ENCODE peak calls at places on chromosomes 12 and 14, in five cellular contexts. J, Q, D, R and G are unnamed samples.

GRCh38 chr14:69519701-69520100 is 35.2 kb downstream of the PLEKHD1 start:
- DNase-seq in J (no peak), Q (no peak), D (no peak), R (no peak), G (no peak)

GRCh38 chr12:116346222-116346621 is 68.7 kb upstream of the MED13L start:
- DNase-seq in J (no peak), Q (no peak), D (no peak), R (no peak), G (no peak)

GRCh38 chr14:61260939-61261776 is 20.0 kb downstream of the TMEM30B start:
- DNase-seq in J (no peak), Q (no peak), D (no peak), R (no peak), G (no peak)

GRCh38 chr12:105226219-105226618 is 9.8 kb downstream of the APPL2 start:
- DNase-seq in J (peak; percentile 93), Q (peak; percentile 61), D (no peak), R (no peak), G (no peak)

GRCh38 chr14:96189288-96189711 is 15.3 kb upstream of the BDKRB2 start:
- DNase-seq in J (no peak), Q (no peak), D (no peak), R (no peak), G (no peak)

GRCh38 chr12:122851820-122852219 is 16.6 kb downstream of the HIP1R start:
- DNase-seq in J (no peak), Q (no peak), D (no peak), R (no peak), G (peak; percentile 80)

GRCh38 chr14:79661762-79662161 is 549.5 kb downstream of the DIO2 start:
- DNase-seq in J (no peak), Q (peak; percentile 40), D (peak; percentile 5), R (no peak), G (peak; percentile 5)

GRCh38 chr14:101666264-101666663 is 95.2 kb upstream of the PPP2R5C start:
- DNase-seq in J (no peak), Q (no peak), D (no peak), R (no peak), G (no peak)

GRCh38 chr12:57983150-57983857 is 41.9 kb downstream of the ATP23 start:
- DNase-seq in J (peak; percentile 69), Q (peak; percentile 46), D (peak; percentile 8), R (no peak), G (peak; percentile 5)

GRCh38 chr12:108839011-108839889 is 18.1 kb downstream of the SSH1 start:
- DNase-seq in J (no peak), Q (no peak), D (no peak), R (no peak), G (no peak)

GRCh38 chr12:20003252-20003651 is 365.1 kb upstream of the PDE3A start:
- DNase-seq in J (no peak), Q (no peak), D (no peak), R (no peak), G (no peak)

GRCh38 chr12:122979908-122980191 is 631 bp upstream of the ARL6IP4 start:
- DNase-seq in J (no peak), Q (no peak), D (no peak), R (no peak), G (no peak)

GRCh38 chr14:77208266-77208978 is 26.8 kb downstream of the TMEM63C start:
- DNase-seq in J (peak; percentile 50), Q (peak; percentile 57), D (no peak), R (peak; percentile 46), G (peak; percentile 19)

GRCh38 chr14:61891251-61891650 is 129.0 kb downstream of the SNAPC1 start:
- DNase-seq in J (no peak), Q (no peak), D (no peak), R (no peak), G (no peak)

GRCh38 chr12:107775093-107775721 is 703 bp downstream of the ASCL4 start:
- DNase-seq in J (no peak), Q (no peak), D (no peak), R (no peak), G (no peak)

GRCh38 chr12:43835656-43836454 is at the start of gene TMEM117:
- DNase-seq in J (peak; percentile 56), Q (peak; percentile 60), D (no peak), R (peak; percentile 71), G (no peak)

GRCh38 chr12:93773122-93773871 is 96.1 kb downstream of the CRADD start:
- DNase-seq in J (peak; percentile 36), Q (no peak), D (no peak), R (no peak), G (no peak)

GRCh38 chr12:75782182-75782581 is 249.4 kb downstream of the PHLDA1 start:
- DNase-seq in J (no peak), Q (no peak), D (no peak), R (no peak), G (no peak)

GRCh38 chr12:3214508-3215365 is 137.6 kb downstream of the TSPAN9 start:
- DNase-seq in J (no peak), Q (peak; percentile 96), D (no peak), R (no peak), G (no peak)

GRCh38 chr12:1093166-1093751 is 102.2 kb downstream of the ERC1 start:
- DNase-seq in J (peak; percentile 77), Q (peak; percentile 7), D (no peak), R (no peak), G (no peak)

GRCh38 chr14:78007160-78007559 is 163.0 kb upstream of the NRXN3 start:
- DNase-seq in J (no peak), Q (no peak), D (peak; percentile 18), R (no peak), G (no peak)

GRCh38 chr12:79848321-79848720 is 86.6 kb downstream of the PPP1R12A start:
- DNase-seq in J (no peak), Q (no peak), D (no peak), R (no peak), G (no peak)

GRCh38 chr12:113276306-113276705 is 55.0 kb downstream of the TPCN1 start:
- DNase-seq in J (no peak), Q (no peak), D (no peak), R (no peak), G (no peak)

GRCh38 chr14:85093631-85094330 is 436.2 kb upstream of the FLRT2 start:
- DNase-seq in J (no peak), Q (no peak), D (no peak), R (no peak), G (no peak)

GRCh38 chr14:91135039-91135438 is 21.2 kb downstream of the DGLUCY start:
- DNase-seq in J (no peak), Q (no peak), D (no peak), R (no peak), G (no peak)

GRCh38 chr14:76056128-76056527 is 70.6 kb downstream of the IFT43 start:
- DNase-seq in J (peak; percentile 17), Q (no peak), D (no peak), R (no peak), G (no peak)

GRCh38 chr14:85248881-85249635 is 280.9 kb upstream of the FLRT2 start:
- DNase-seq in J (no peak), Q (no peak), D (no peak), R (no peak), G (no peak)

GRCh38 chr12:128178971-128179370 is 88.0 kb upstream of the TMEM132C start:
- DNase-seq in J (no peak), Q (no peak), D (no peak), R (no peak), G (no peak)

GRCh38 chr12:103758310-103759089 is 82.5 kb downstream of the NT5DC3 start:
- DNase-seq in J (no peak), Q (no peak), D (no peak), R (no peak), G (no peak)

GRCh38 chr14:99687284-99688209 is 3.4 kb downstream of the CYP46A1 start:
- DNase-seq in J (peak; percentile 25), Q (no peak), D (no peak), R (no peak), G (no peak)

GRCh38 chr12:68932701-68933563 is at the start of gene CPM:
- DNase-seq in J (peak; percentile 63), Q (peak; percentile 72), D (no peak), R (peak; percentile 93), G (no peak)

GRCh38 chr12:29317556-29318363 is 63.2 kb downstream of the ERGIC2 start:
- DNase-seq in J (peak; percentile 91), Q (peak; percentile 87), D (peak; percentile 12), R (peak; percentile 35), G (peak; percentile 19)

GRCh38 chr12:89372584-89373370 is 20.5 kb upstream of the DUSP6 start:
- DNase-seq in J (no peak), Q (no peak), D (no peak), R (no peak), G (no peak)

GRCh38 chr14:104604461-104605449 is at the start of gene TMEM179:
- DNase-seq in J (no peak), Q (no peak), D (no peak), R (peak; percentile 84), G (no peak)

GRCh38 chr12:68479261-68479581 is 131.5 kb upstream of the RAP1B start:
- DNase-seq in J (no peak), Q (no peak), D (no peak), R (no peak), G (no peak)